ENCODE peak calls at places on chromosomes 1 and 21, in four cellular contexts. P, Y, F and K are unnamed samples.

GRCh38 chr1:118075116-118075515 is 109.9 kb downstream of the SPAG17 start:
- DNase-seq in P (no peak), Y (no peak), F (no peak), K (no peak)

GRCh38 chr1:246703581-246703980 is 20.6 kb upstream of the SCCPDH start:
- DNase-seq in P (no peak), Y (no peak), F (no peak), K (no peak)

GRCh38 chr21:35046223-35046690 is 2.8 kb downstream of the RUNX1 start:
- DNase-seq in P (no peak), Y (no peak), F (no peak), K (no peak)

GRCh38 chr1:18554597-18554996 is 73.9 kb downstream of the KLHDC7A start:
- DNase-seq in P (no peak), Y (no peak), F (no peak), K (no peak)

GRCh38 chr1:212311836-212312497 is 26.8 kb downstream of the PPP2R5A start:
- DNase-seq in P (no peak), Y (no peak), F (no peak), K (no peak)

GRCh38 chr1:1353389-1354151 is 4.4 kb upstream of the DVL1 start:
- DNase-seq in P (no peak), Y (no peak), F (no peak), K (no peak)

GRCh38 chr1:3064901-3065300 is 4.1 kb upstream of the PRDM16 start:
- DNase-seq in P (no peak), Y (no peak), F (no peak), K (no peak)

GRCh38 chr1:153679337-153680119 is 1.0 kb downstream of the NPR1 start:
- DNase-seq in P (no peak), Y (peak), F (peak), K (peak)

GRCh38 chr1:69737527-69738176 is 169.9 kb downstream of the LRRC7 start:
- DNase-seq in P (peak), Y (peak), F (peak), K (peak)

GRCh38 chr1:172003766-172004530 is 162.7 kb downstream of the DNM3 start:
- DNase-seq in P (no peak), Y (no peak), F (no peak), K (no peak)

GRCh38 chr1:61050541-61051454 is 31.6 kb upstream of the NFIA start:
- DNase-seq in P (no peak), Y (peak), F (no peak), K (peak)

GRCh38 chr1:31617917-31618746 is 643 bp downstream of the HCRTR1 start:
- DNase-seq in P (no peak), Y (peak), F (no peak), K (peak)

GRCh38 chr1:55140546-55140983 is 74.6 kb downstream of the USP24 start:
- DNase-seq in P (peak), Y (peak), F (peak), K (peak)

GRCh38 chr1:198943484-198943883 is 304.6 kb downstream of the PTPRC start:
- DNase-seq in P (no peak), Y (no peak), F (no peak), K (no peak)

GRCh38 chr1:28507247-28507645 is 1.4 kb downstream of the RCC1 start:
- DNase-seq in P (no peak), Y (peak), F (no peak), K (no peak)

GRCh38 chr1:151990856-151991198 is 2.8 kb downstream of the S100A10 start:
- DNase-seq in P (no peak), Y (no peak), F (peak), K (no peak)